ENCODE peak calls at places on chromosomes 13 and 19, in four cellular contexts. V, H, B and Q are unnamed samples.

GRCh38 chr13:19845758-19846157 is 17.7 kb downstream of the ZMYM5 start:
- DNase-seq in V (no peak), H (peak), B (no peak), Q (no peak)

GRCh38 chr19:14433454-14434156 is 499 bp downstream of the PKN1 start:
- DNase-seq in V (peak), H (no peak), B (no peak), Q (no peak)

GRCh38 chr13:27922974-27923612 is 3.3 kb downstream of the PDX1 start:
- DNase-seq in V (no peak), B (no peak), H (no peak), Q (no peak)

GRCh38 chr13:31909889-31910551 is 121.6 kb upstream of the FRY start:
- DNase-seq in H (peak), V (no peak), B (peak), Q (peak)

GRCh38 chr13:41224113-41225110 is 30.0 kb upstream of the KBTBD7 start:
- DNase-seq in V (no peak), B (no peak), H (no peak), Q (no peak)

GRCh38 chr19:8576273-8576993 is 809 bp downstream of the MYO1F start:
- DNase-seq in B (no peak), H (no peak), V (no peak), Q (no peak)

GRCh38 chr19:4272894-4273293 is 6.2 kb upstream of the SHD start:
- DNase-seq in B (no peak), V (no peak), H (no peak), Q (no peak)

GRCh38 chr13:98478134-98479129 is 98.5 kb downstream of the STK24 start:
- DNase-seq in V (no peak), H (no peak), B (peak), Q (no peak)

GRCh38 chr13:53198017-53198416 is 169.4 kb downstream of the OLFM4 start:
- DNase-seq in V (no peak), B (no peak), H (no peak), Q (no peak)

GRCh38 chr13:23966691-23967615 is 69.7 kb upstream of the C1QTNF9B start:
- DNase-seq in H (no peak), B (peak), V (no peak), Q (no peak)

GRCh38 chr13:35712907-35713685 is 236.6 kb upstream of the MAB21L1 start:
- DNase-seq in H (no peak), B (no peak), V (no peak), Q (no peak)

GRCh38 chr19:15320118-15320517 is 12.2 kb downstream of the BRD4 start:
- DNase-seq in H (no peak), V (no peak), B (no peak), Q (no peak)

GRCh38 chr13:106129273-106129672 is 406.2 kb downstream of the EFNB2 start:
- DNase-seq in B (no peak), H (no peak), V (no peak), Q (no peak)
- TF ChIP-seq SUZ12 in B (no peak), H (no peak), V (no peak), Q (no peak)

GRCh38 chr13:25473864-25474263 is 102.1 kb downstream of the ATP8A2 start:
- DNase-seq in V (no peak), H (no peak), B (no peak), Q (no peak)
- TF ChIP-seq YY1 in V (no peak), H (no peak), B (no peak), Q (no peak)

GRCh38 chr19:22625266-22626035 is 8.7 kb upstream of the ZNF492 start:
- DNase-seq in B (no peak), H (no peak), V (no peak), Q (no peak)
- TF ChIP-seq ZNF274 in B (no peak), H (no peak), V (no peak), Q (no peak)

GRCh38 chr13:97140611-97141010 is 81.5 kb upstream of the MBNL2 start:
- DNase-seq in B (no peak), V (no peak), H (no peak), Q (no peak)
- TF ChIP-seq SUZ12 in B (no peak), V (no peak), H (no peak), Q (no peak)